ENCODE peak calls at places on chromosomes 3 and 15, in eight cellular contexts. One of them, this sample, is unnamed.

GRCh38 chr3:55875137-55875536 is 388.0 kb upstream of the WNT5A start:
- DNase-seq in hypothalamus: no peak
- DNase-seq in C1 segment of cervical spinal cord: no peak
- DNase-seq in H7: no peak
- DNase-seq in spleen: no peak
- DNase-seq in CD4-positive, alpha-beta memory T cell: no peak
- DNase-seq in ELR: no peak
- DNase-seq in amniotic stem cell: no peak
- DNase-seq in this sample: no peak

GRCh38 chr3:16290007-16290826 is 25.2 kb downstream of the OXNAD1 start:
- DNase-seq in hypothalamus: no peak
- DNase-seq in C1 segment of cervical spinal cord: no peak
- DNase-seq in H7: no peak
- DNase-seq in spleen: no peak
- DNase-seq in CD4-positive, alpha-beta memory T cell: peak; percentile 67
- DNase-seq in ELR: peak; percentile 65
- DNase-seq in amniotic stem cell: peak; percentile 23
- DNase-seq in this sample: peak; percentile 52

GRCh38 chr3:197428117-197428761 is 127.5 kb downstream of the BDH1 start:
- DNase-seq in hypothalamus: no peak
- DNase-seq in C1 segment of cervical spinal cord: no peak
- DNase-seq in H7: no peak
- DNase-seq in spleen: no peak
- DNase-seq in CD4-positive, alpha-beta memory T cell: no peak
- DNase-seq in ELR: peak; percentile 77
- DNase-seq in amniotic stem cell: no peak
- DNase-seq in this sample: no peak

GRCh38 chr3:113730550-113730949 is 15.5 kb downstream of the NAA50 start:
- DNase-seq in hypothalamus: no peak
- DNase-seq in C1 segment of cervical spinal cord: no peak
- DNase-seq in H7: no peak
- DNase-seq in spleen: no peak
- DNase-seq in CD4-positive, alpha-beta memory T cell: no peak
- DNase-seq in ELR: no peak
- DNase-seq in amniotic stem cell: no peak
- DNase-seq in this sample: no peak

GRCh38 chr15:65375871-65376552 is 1.8 kb downstream of the IGDCC3 start:
- DNase-seq in hypothalamus: no peak
- DNase-seq in C1 segment of cervical spinal cord: no peak
- DNase-seq in H7: peak; percentile 32
- DNase-seq in spleen: peak; percentile 35
- DNase-seq in CD4-positive, alpha-beta memory T cell: no peak
- DNase-seq in ELR: no peak
- DNase-seq in amniotic stem cell: no peak
- DNase-seq in this sample: no peak

GRCh38 chr15:51267714-51268105 is 70.7 kb downstream of the CYP19A1 start:
- DNase-seq in hypothalamus: peak; percentile 65
- DNase-seq in C1 segment of cervical spinal cord: peak; percentile 8
- DNase-seq in H7: peak; percentile 71
- DNase-seq in spleen: no peak
- DNase-seq in CD4-positive, alpha-beta memory T cell: no peak
- DNase-seq in ELR: peak; percentile 16
- DNase-seq in amniotic stem cell: no peak
- DNase-seq in this sample: no peak

GRCh38 chr15:69723404-69724097 is 270.9 kb downstream of the RPLP1 start:
- DNase-seq in hypothalamus: no peak
- DNase-seq in C1 segment of cervical spinal cord: no peak
- DNase-seq in H7: peak; percentile 78
- DNase-seq in spleen: no peak
- DNase-seq in CD4-positive, alpha-beta memory T cell: no peak
- DNase-seq in ELR: no peak
- DNase-seq in amniotic stem cell: no peak
- DNase-seq in this sample: no peak

GRCh38 chr3:135922903-135923250 is 42.7 kb upstream of the PPP2R3A start:
- DNase-seq in hypothalamus: no peak
- DNase-seq in C1 segment of cervical spinal cord: no peak
- DNase-seq in H7: no peak
- DNase-seq in spleen: no peak
- DNase-seq in CD4-positive, alpha-beta memory T cell: no peak
- DNase-seq in ELR: no peak
- DNase-seq in amniotic stem cell: no peak
- DNase-seq in this sample: no peak

GRCh38 chr3:71055602-71056001 is 527.9 kb downstream of the FOXP1 start:
- DNase-seq in hypothalamus: no peak
- DNase-seq in C1 segment of cervical spinal cord: no peak
- DNase-seq in H7: no peak
- DNase-seq in spleen: no peak
- DNase-seq in CD4-positive, alpha-beta memory T cell: no peak
- DNase-seq in ELR: no peak
- DNase-seq in amniotic stem cell: no peak
- DNase-seq in this sample: no peak

GRCh38 chr3:138946554-138947302 is at the start of the genes FOXL2 and FOXL2NB:
- DNase-seq in hypothalamus: no peak
- DNase-seq in C1 segment of cervical spinal cord: no peak
- DNase-seq in H7: peak; percentile 87
- DNase-seq in spleen: peak; percentile 81
- DNase-seq in CD4-positive, alpha-beta memory T cell: no peak
- DNase-seq in ELR: peak; percentile 65
- DNase-seq in amniotic stem cell: no peak
- DNase-seq in this sample: no peak

GRCh38 chr3:137792633-137793271 is 28.6 kb downstream of the SOX14 start:
- DNase-seq in hypothalamus: no peak
- DNase-seq in C1 segment of cervical spinal cord: no peak
- DNase-seq in H7: peak; percentile 55
- DNase-seq in spleen: no peak
- DNase-seq in CD4-positive, alpha-beta memory T cell: no peak
- DNase-seq in ELR: peak; percentile 64
- DNase-seq in amniotic stem cell: no peak
- DNase-seq in this sample: peak; percentile 5

GRCh38 chr3:76527773-76528172 is 512.1 kb upstream of the ROBO2 start:
- DNase-seq in hypothalamus: no peak
- DNase-seq in C1 segment of cervical spinal cord: no peak
- DNase-seq in H7: no peak
- DNase-seq in spleen: no peak
- DNase-seq in CD4-positive, alpha-beta memory T cell: no peak
- DNase-seq in ELR: no peak
- DNase-seq in amniotic stem cell: no peak
- DNase-seq in this sample: no peak

GRCh38 chr3:44077267-44077666 is 164.4 kb upstream of the TOPAZ1 start:
- DNase-seq in hypothalamus: no peak
- DNase-seq in C1 segment of cervical spinal cord: no peak
- DNase-seq in H7: peak; percentile 45
- DNase-seq in spleen: no peak
- DNase-seq in CD4-positive, alpha-beta memory T cell: no peak
- DNase-seq in ELR: no peak
- DNase-seq in amniotic stem cell: no peak
- DNase-seq in this sample: no peak

GRCh38 chr15:47616876-47617275 is 100.4 kb upstream of the SEMA6D start:
- DNase-seq in hypothalamus: no peak
- DNase-seq in C1 segment of cervical spinal cord: no peak
- DNase-seq in H7: no peak
- DNase-seq in spleen: no peak
- DNase-seq in CD4-positive, alpha-beta memory T cell: no peak
- DNase-seq in ELR: no peak
- DNase-seq in amniotic stem cell: no peak
- DNase-seq in this sample: no peak

GRCh38 chr3:13346481-13347389 is 73.4 kb downstream of the NUP210 start:
- DNase-seq in hypothalamus: no peak
- DNase-seq in C1 segment of cervical spinal cord: no peak
- DNase-seq in H7: peak; percentile 87
- DNase-seq in spleen: peak; percentile 86
- DNase-seq in CD4-positive, alpha-beta memory T cell: peak; percentile 88
- DNase-seq in ELR: no peak
- DNase-seq in amniotic stem cell: no peak
- DNase-seq in this sample: peak; percentile 82

GRCh38 chr15:68637755-68638405 is 59.1 kb downstream of the CORO2B start:
- DNase-seq in hypothalamus: no peak
- DNase-seq in C1 segment of cervical spinal cord: no peak
- DNase-seq in H7: no peak
- DNase-seq in spleen: peak; percentile 58
- DNase-seq in CD4-positive, alpha-beta memory T cell: no peak
- DNase-seq in ELR: no peak
- DNase-seq in amniotic stem cell: no peak
- DNase-seq in this sample: no peak

GRCh38 chr3:126340943-126341754 is 16.1 kb downstream of the KLF15 start:
- DNase-seq in hypothalamus: no peak
- DNase-seq in C1 segment of cervical spinal cord: no peak
- DNase-seq in H7: no peak
- DNase-seq in spleen: peak; percentile 56
- DNase-seq in CD4-positive, alpha-beta memory T cell: no peak
- DNase-seq in ELR: no peak
- DNase-seq in amniotic stem cell: no peak
- DNase-seq in this sample: no peak

GRCh38 chr3:57556459-57557087 is 499 bp downstream of the PDE12 start:
- DNase-seq in hypothalamus: no peak
- DNase-seq in C1 segment of cervical spinal cord: no peak
- DNase-seq in H7: no peak
- DNase-seq in spleen: peak; percentile 88
- DNase-seq in CD4-positive, alpha-beta memory T cell: peak; percentile 52
- DNase-seq in ELR: peak; percentile 48
- DNase-seq in amniotic stem cell: no peak
- DNase-seq in this sample: no peak

GRCh38 chr3:113205481-113205880 is 5.9 kb upstream of the BOC start:
- DNase-seq in hypothalamus: no peak
- DNase-seq in C1 segment of cervical spinal cord: no peak
- DNase-seq in H7: no peak
- DNase-seq in spleen: no peak
- DNase-seq in CD4-positive, alpha-beta memory T cell: no peak
- DNase-seq in ELR: no peak
- DNase-seq in amniotic stem cell: no peak
- DNase-seq in this sample: no peak

GRCh38 chr3:179958759-179959158 is 78.0 kb downstream of the PEX5L start:
- DNase-seq in hypothalamus: no peak
- DNase-seq in C1 segment of cervical spinal cord: no peak
- DNase-seq in H7: no peak
- DNase-seq in spleen: no peak
- DNase-seq in CD4-positive, alpha-beta memory T cell: no peak
- DNase-seq in ELR: no peak
- DNase-seq in amniotic stem cell: no peak
- DNase-seq in this sample: no peak

This sample was measured in central memory CD4-positive, alpha-beta T cell.